ENCODE peak calls at places on chromosomes 5 and 9, in six cellular contexts. B is lung, W is SK-N-SH, P is aorta, V is PC-9, O is stomach. F is an unnamed sample.

GRCh38 chr9:15606667-15607472 is 54.0 kb downstream of the CCDC171 start:
- DNase-seq in V (no peak), W (peak; percentile 37), P (no peak), O (no peak), B (no peak), F (peak; percentile 22)

GRCh38 chr5:72377920-72378635 is 57.9 kb downstream of the PTCD2 start:
- DNase-seq in B (no peak), V (no peak), P (peak; percentile 60), O (no peak), W (no peak), F (no peak)

GRCh38 chr9:108212179-108212578 is 643.6 kb downstream of the ACTL7B start:
- DNase-seq in V (no peak), P (no peak), B (no peak), W (no peak), O (no peak), F (peak; percentile 37)

GRCh38 chr9:13181652-13182051 is 97.8 kb downstream of the MPDZ start:
- DNase-seq in B (no peak), O (no peak), P (no peak), W (no peak), V (peak; percentile 55), F (no peak)

GRCh38 chr9:129576546-129577543 is 44.1 kb downstream of the C9orf50 start:
- DNase-seq in B (no peak), W (no peak), V (no peak), O (no peak), P (peak; percentile 65), F (no peak)

GRCh38 chr5:78908173-78908901 is 76.8 kb downstream of the ARSB start:
- DNase-seq in B (no peak), P (peak; percentile 61), V (no peak), O (peak; percentile 65), W (peak; percentile 69), F (peak; percentile 64)

GRCh38 chr9:14993061-14993800 is 83.0 kb upstream of the FREM1 start:
- DNase-seq in V (peak; percentile 72), O (peak; percentile 65), B (peak; percentile 85), P (peak; percentile 93), W (peak; percentile 93), F (peak; percentile 84)

GRCh38 chr5:170287532-170287931 is 10.0 kb downstream of the LCP2 start:
- DNase-seq in O (no peak), B (peak; percentile 64), V (no peak), W (no peak), P (peak; percentile 69), F (peak; percentile 38)

GRCh38 chr9:135468866-135469521 is 10.6 kb upstream of the PPP1R26 start:
- DNase-seq in V (peak; percentile 72), B (no peak), O (no peak), P (no peak), W (peak; percentile 57), F (no peak)

GRCh38 chr5:169763437-169764301 is 126.6 kb downstream of the DOCK2 start:
- DNase-seq in W (peak; percentile 33), O (no peak), V (no peak), P (no peak), B (no peak), F (no peak)

GRCh38 chr9:20289416-20289815 is 332.9 kb downstream of the MLLT3 start:
- DNase-seq in P (no peak), V (no peak), B (no peak), O (no peak), W (no peak), F (no peak)

GRCh38 chr9:33329996-33330395 is 39.7 kb downstream of the NFX1 start:
- DNase-seq in P (no peak), O (no peak), B (no peak), W (no peak), V (peak; percentile 69), F (peak; percentile 19)

GRCh38 chr5:116406306-116407041 is 168.1 kb downstream of the SEMA6A start:
- DNase-seq in P (no peak), B (no peak), V (no peak), O (no peak), W (no peak), F (no peak)

GRCh38 chr9:134704499-134704898 is 62.9 kb downstream of the COL5A1 start:
- DNase-seq in P (no peak), W (no peak), B (no peak), V (no peak), O (no peak), F (no peak)

GRCh38 chr9:121066850-121067249 is 7.9 kb upstream of the CNTRL start:
- DNase-seq in O (no peak), B (no peak), P (no peak), W (no peak), V (no peak), F (no peak)

DNA sequence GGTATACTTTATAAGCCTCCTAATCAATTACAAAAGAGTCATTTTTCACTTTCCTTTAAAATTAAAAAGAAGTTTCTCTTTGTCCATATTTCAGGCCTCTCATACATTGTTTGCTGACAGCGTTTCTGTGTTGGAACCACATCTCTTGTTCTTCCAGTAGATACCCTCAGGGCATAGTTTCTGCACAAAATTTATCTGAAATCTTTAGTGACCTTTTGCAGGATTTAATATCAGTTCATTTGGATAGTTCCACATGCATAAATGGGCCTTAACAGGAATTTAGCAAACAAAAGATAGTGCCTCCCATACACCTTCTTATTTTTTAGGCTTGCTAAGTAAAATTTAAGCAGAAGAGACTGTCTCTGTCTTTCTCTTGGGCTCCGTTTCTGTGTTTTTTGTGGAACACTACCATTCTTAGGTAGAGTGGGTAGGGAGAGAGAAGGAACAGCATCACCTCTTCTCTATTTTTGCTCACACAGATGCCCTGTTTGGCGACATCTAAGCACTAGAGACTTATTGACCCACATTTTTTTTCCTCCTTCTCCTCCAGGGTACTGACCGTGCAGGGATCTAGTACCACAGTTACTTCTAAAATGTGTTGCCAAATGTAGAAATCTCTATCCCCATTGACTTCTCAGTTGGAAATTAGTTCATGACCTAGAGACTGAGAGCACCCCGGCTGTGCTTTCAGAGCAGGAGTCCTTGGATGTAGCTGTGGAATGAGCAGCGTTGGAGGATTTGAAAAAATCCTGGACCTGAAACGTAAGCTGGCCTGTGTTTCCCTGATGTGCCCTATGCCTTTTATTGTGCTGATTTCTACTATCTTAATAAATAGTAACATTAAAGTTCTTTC is 22.1 kb downstream of the ARHGAP26 start:
- DNase-seq in W (no peak), O (no peak), P (no peak), V (no peak), B (no peak), F (no peak)
- H3K27ac ChIP-seq in W (peak overlapping the region; percentile 86), O (no peak overlapping the region), P (no peak overlapping the region), V (no peak overlapping the region), B (no peak overlapping the region), F (no peak overlapping the region)

GRCh38 chr9:117414220-117414905 is 494 bp downstream of the ASTN2 start:
- DNase-seq in P (peak; percentile 44), W (peak; percentile 80), V (no peak), O (peak; percentile 37), B (no peak), F (no peak)

GRCh38 chr9:117415584-117415937 is 704 bp upstream of the ASTN2 start:
- DNase-seq in O (no peak), B (no peak), P (no peak), V (no peak), W (peak; percentile 58), F (no peak)

GRCh38 chr9:117416856-117417255 is 2.0 kb upstream of the ASTN2 start:
- DNase-seq in B (no peak), P (no peak), W (no peak), V (no peak), O (no peak), F (no peak)

GRCh38 chr9:117413346-117414219 is 1.3 kb downstream of the ASTN2 start:
- DNase-seq in W (peak; percentile 82), V (no peak), P (no peak), O (no peak), B (no peak), F (no peak)

GRCh38 chr9:117414906-117415583 is at the start of gene ASTN2:
- DNase-seq in W (peak; percentile 91), V (no peak), O (no peak), P (peak; percentile 47), B (no peak), F (no peak)
- H3K4me3 ChIP-seq in W (peak within 1 kb of the TSS; percentile 48), V (no peak within 1 kb of the TSS), O (peak within 1 kb of the TSS; percentile 49), P (peak within 1 kb of the TSS; percentile 63), B (peak within 1 kb of the TSS; percentile 26), F (peak within 1 kb of the TSS; percentile 13)

GRCh38 chr5:65981548-65981947 is 55.2 kb downstream of the ERBIN start:
- DNase-seq in O (no peak), P (no peak), B (no peak), W (no peak), V (no peak), F (no peak)
- H3K9me3 ChIP-seq in O (no peaks in the 10 kb centered on the region), P (no peaks in the 10 kb centered on the region), B (no peaks in the 10 kb centered on the region), W (no peaks in the 10 kb centered on the region), V (no peaks in the 10 kb centered on the region), F (no peaks in the 10 kb centered on the region)

GRCh38 chr9:113616116-113616515 is 152.6 kb downstream of the RGS3 start:
- DNase-seq in P (no peak), W (no peak), O (no peak), V (no peak), B (no peak), F (no peak)
- H3K27ac ChIP-seq in P (peak overlapping the region; percentile 87), W (peak overlapping the region; percentile 30), O (peak overlapping the region; percentile 63), V (no peak overlapping the region), B (no peak overlapping the region), F (no peak overlapping the region)

GRCh38 chr9:127132921-127133647 is 10.6 kb upstream of the ANGPTL2 start:
- DNase-seq in V (no peak), B (no peak), O (peak; percentile 29), W (no peak), P (no peak), F (no peak)
- H3K4me3 ChIP-seq in V (no peak overlapping the region), B (no peak overlapping the region), O (no peak overlapping the region), W (no peak overlapping the region), P (no peak overlapping the region), F (no peak overlapping the region)

DNA sequence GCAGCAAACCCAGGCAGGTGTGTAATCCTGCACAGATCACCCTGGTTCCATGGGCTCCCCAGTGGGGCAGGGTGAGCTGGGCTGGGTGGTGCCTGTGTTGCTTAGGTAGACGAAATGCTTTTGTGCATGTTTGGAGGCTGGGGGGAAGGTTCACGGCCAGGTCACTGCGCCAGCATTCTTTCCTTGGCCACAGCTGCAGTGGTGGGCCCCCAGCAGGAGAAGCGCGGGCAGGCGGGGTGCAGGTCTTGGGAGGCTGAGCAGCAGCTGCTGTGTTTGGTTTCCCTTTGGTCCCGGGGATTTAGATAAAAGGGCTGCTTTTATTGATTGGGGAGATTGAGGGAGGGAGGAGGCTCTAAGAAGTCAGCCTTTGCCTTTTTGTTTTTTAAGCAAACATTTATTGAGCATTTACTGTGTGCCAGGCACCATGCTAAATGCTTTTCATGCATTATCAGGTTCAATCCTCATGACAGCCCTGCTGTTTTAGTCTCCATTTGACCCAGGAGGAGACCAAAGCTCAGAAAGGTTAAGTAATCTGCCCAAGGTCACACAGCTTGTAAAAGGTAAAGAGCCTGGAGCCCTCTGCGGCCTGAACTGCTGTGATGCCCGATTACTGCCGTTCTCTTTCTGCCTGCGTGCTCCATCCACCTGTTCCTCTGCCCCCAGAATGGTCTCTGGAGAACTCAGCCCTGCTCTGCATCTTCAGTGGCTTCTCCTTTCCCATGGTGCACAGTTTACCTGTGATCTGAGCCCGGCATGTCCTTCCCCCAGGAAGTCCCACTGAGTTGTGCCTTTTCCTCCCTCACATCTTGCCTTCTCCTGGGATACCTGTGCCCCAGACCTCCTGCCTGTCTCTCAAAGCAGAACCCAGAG is 94.4 kb downstream of the MACROH2A1 start:
- DNase-seq in B (peak; percentile 23), O (no peak), P (no peak), W (no peak), V (no peak), F (no peak)
- H3K9me3 ChIP-seq in B (no peaks in the 10 kb centered on the region), O (no peaks in the 10 kb centered on the region), P (no peaks in the 10 kb centered on the region), W (no peaks in the 10 kb centered on the region), V (no peaks in the 10 kb centered on the region), F (no peaks in the 10 kb centered on the region)

GRCh38 chr5:149802008-149802407 is 71.9 kb downstream of the PPARGC1B start:
- DNase-seq in O (no peak), W (no peak), V (no peak), B (no peak), P (no peak), F (no peak)
- H3K27ac ChIP-seq in O (no peak overlapping the region), W (no peak overlapping the region), V (no peak overlapping the region), B (peak overlapping the region; percentile 86), P (no peak overlapping the region), F (peak overlapping the region; percentile 36)

GRCh38 chr5:178535299-178536175 is 54.7 kb downstream of the COL23A1 start:
- DNase-seq in W (no peak), O (peak; percentile 70), P (peak; percentile 74), V (no peak), B (no peak), F (no peak)
- H3K4me3 ChIP-seq in W (no peak overlapping the region), O (no peak overlapping the region), P (no peak overlapping the region), V (no peak overlapping the region), B (no peak overlapping the region), F (no peak overlapping the region)